ENCODE peak calls at places on chromosome 3, in five cellular contexts. W is CD8-positive, alpha-beta T cell; O is prostate gland; T is heart left ventricle; D is lung. U is an unnamed sample.
A peak's percentile ranks its signal among the peaks of the same experiment; 100 is the strongest.

GRCh38 chr3:50447290-50447840 is 56.1 kb downstream of the CACNA2D2 start:
- DNase-seq in W (no peak), O (no peak), T (no peak), D (peak; percentile 80), U (no peak)

GRCh38 chr3:69698728-69699127 is 40.5 kb upstream of the MITF start:
- DNase-seq in W (no peak), O (no peak), T (no peak), D (no peak), U (no peak)

GRCh38 chr3:46561511-46561910 is 4.6 kb downstream of the LRRC2 start:
- DNase-seq in W (no peak), O (no peak), T (peak; percentile 63), D (no peak), U (no peak)

GRCh38 chr3:148297013-148297412 is 400.7 kb upstream of the AGTR1 start:
- DNase-seq in W (no peak), O (no peak), T (no peak), D (no peak), U (no peak)

GRCh38 chr3:130825762-130826297 is 68.1 kb upstream of the ATP2C1 start:
- DNase-seq in W (no peak), O (no peak), T (no peak), D (no peak), U (no peak)

GRCh38 chr3:160454995-160455394 is 5.4 kb upstream of the TRIM59 start:
- DNase-seq in W (no peak), O (no peak), T (no peak), D (no peak), U (no peak)

GRCh38 chr3:108404409-108404808 is 106.0 kb downstream of the MYH15 start:
- DNase-seq in W (no peak), O (no peak), T (no peak), D (no peak), U (no peak)

GRCh38 chr3:180594631-180595348 is 7.2 kb upstream of the TTC14 start:
- DNase-seq in W (no peak), O (no peak), T (no peak), D (no peak), U (no peak)

GRCh38 chr3:112001516-112001915 is 2.8 kb downstream of the TAGLN3 start:
- DNase-seq in W (no peak), O (no peak), T (no peak), D (no peak), U (no peak)

GRCh38 chr3:50516048-50516871 is 12.8 kb upstream of the CACNA2D2 start:
- DNase-seq in W (no peak), O (no peak), T (peak; percentile 70), D (peak; percentile 55), U (no peak)

GRCh38 chr3:174409085-174409743 is 449.9 kb upstream of the NAALADL2 start:
- DNase-seq in W (no peak), O (no peak), T (no peak), D (no peak), U (no peak)

GRCh38 chr3:177673105-177673804 is 476.0 kb upstream of the TBL1XR1 start:
- DNase-seq in W (no peak), O (no peak), T (no peak), D (no peak), U (no peak)

GRCh38 chr3:133426721-133427120 is 26.9 kb downstream of the BFSP2 start:
- DNase-seq in W (no peak), O (no peak), T (no peak), D (no peak), U (no peak)

GRCh38 chr3:122416966-122417365 is 1.1 kb upstream of the WDR5B start:
- DNase-seq in W (no peak), O (no peak), T (no peak), D (no peak), U (no peak)

GRCh38 chr3:34106879-34107278 is 308.4 kb downstream of the PDCD6IP start:
- DNase-seq in W (no peak), O (peak; percentile 39), T (no peak), D (peak; percentile 60), U (no peak)

GRCh38 chr3:59469948-59470723 is 420.3 kb upstream of the CFAP20DC start:
- DNase-seq in W (no peak), O (no peak), T (no peak), D (no peak), U (no peak)

GRCh38 chr3:169085827-169086226 is 577.7 kb downstream of the MECOM start:
- DNase-seq in W (no peak), O (peak; percentile 58), T (no peak), D (no peak), U (no peak)

GRCh38 chr3:160343132-160343531 is 55.9 kb downstream of the IFT80 start:
- DNase-seq in W (no peak), O (no peak), T (no peak), D (no peak), U (no peak)

GRCh38 chr3:155303540-155303939 is 10.1 kb upstream of the STRIT1 start:
- DNase-seq in W (no peak), O (no peak), T (no peak), D (no peak), U (no peak)

GRCh38 chr3:183895296-183895695 is 10.6 kb upstream of the PARL start:
- DNase-seq in W (peak; percentile 39), O (peak; percentile 17), T (no peak), D (no peak), U (peak; percentile 63)

GRCh38 chr3:31462050-31462569 is 70.6 kb upstream of the STT3B start:
- DNase-seq in W (peak; percentile 44), O (no peak), T (no peak), D (no peak), U (peak; percentile 84)

GRCh38 chr3:29186982-29187718 is 93.7 kb upstream of the RBMS3 start:
- DNase-seq in W (no peak), O (no peak), T (no peak), D (no peak), U (no peak)

GRCh38 chr3:196134691-196135090 is 52.8 kb upstream of the TFRC start:
- DNase-seq in W (no peak), O (no peak), T (no peak), D (no peak), U (no peak)

GRCh38 chr3:156808025-156808424 is 18.1 kb upstream of the LEKR1 start:
- DNase-seq in W (no peak), O (no peak), T (no peak), D (no peak), U (no peak)

GRCh38 chr3:36362973-36363372 is 17.3 kb upstream of the STAC start:
- DNase-seq in W (no peak), O (no peak), T (no peak), D (no peak), U (no peak)

GRCh38 chr3:100084100-100084806 is 30.0 kb downstream of the FILIP1L start:
- DNase-seq in W (no peak), O (no peak), T (no peak), D (no peak), U (no peak)

GRCh38 chr3:146326875-146327543 is 76.1 kb upstream of the PLSCR4 start:
- DNase-seq in W (no peak), O (no peak), T (no peak), D (no peak), U (no peak)

GRCh38 chr3:148954981-148955380 is 36.4 kb upstream of the GYG1 start:
- DNase-seq in W (no peak), O (no peak), T (no peak), D (no peak), U (no peak)

GRCh38 chr3:115292677-115293076 is 145.6 kb upstream of the ZBTB20 start:
- DNase-seq in W (no peak), O (no peak), T (no peak), D (no peak), U (no peak)

GRCh38 chr3:182895513-182896112 is 84.7 kb downstream of the DCUN1D1 start:
- DNase-seq in W (no peak), O (no peak), T (no peak), D (no peak), U (no peak)

DNA sequence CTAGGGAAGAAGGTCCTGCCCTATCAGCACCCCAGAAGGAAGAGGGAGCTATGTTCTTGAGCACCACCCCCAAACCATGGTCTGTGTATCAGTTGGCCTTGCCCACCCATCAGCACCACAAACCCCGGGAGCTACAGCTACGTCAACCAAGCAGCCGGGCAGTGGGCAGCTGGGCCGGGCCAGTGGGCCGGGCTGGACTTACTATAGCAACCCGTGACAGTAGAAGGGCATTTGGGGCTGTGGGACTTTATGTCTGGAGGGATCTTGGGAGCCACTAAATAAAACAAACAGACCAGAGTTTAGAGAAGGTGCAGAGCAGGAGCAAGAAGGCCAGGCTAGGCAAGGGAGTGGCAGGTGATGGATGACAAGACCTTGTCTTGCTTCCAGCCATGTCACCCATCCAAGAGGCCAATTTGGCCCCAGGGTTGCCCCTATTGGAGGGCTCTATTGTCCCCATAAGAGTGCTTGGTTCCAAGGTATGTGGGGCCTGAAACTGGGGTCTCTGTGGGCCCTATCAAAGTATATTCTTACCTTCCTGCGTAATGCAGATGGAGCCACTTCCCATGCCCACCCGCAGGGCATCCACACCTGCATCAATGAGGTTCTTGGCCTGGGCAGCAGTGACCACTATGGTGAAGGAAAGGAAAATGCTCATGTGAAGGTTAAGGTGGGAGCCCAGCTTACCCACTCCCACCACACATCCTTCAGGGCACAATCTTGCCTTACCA is 3.2 kb downstream of the IMPDH2 start:
- DNase-seq in W (no peak), O (no peak), T (no peak), D (no peak), U (no peak)
- H3K4me3 ChIP-seq in W (no peak overlapping the region), O (no peak overlapping the region), T (no peak overlapping the region), D (no peak overlapping the region), U (no peak overlapping the region)

DNA sequence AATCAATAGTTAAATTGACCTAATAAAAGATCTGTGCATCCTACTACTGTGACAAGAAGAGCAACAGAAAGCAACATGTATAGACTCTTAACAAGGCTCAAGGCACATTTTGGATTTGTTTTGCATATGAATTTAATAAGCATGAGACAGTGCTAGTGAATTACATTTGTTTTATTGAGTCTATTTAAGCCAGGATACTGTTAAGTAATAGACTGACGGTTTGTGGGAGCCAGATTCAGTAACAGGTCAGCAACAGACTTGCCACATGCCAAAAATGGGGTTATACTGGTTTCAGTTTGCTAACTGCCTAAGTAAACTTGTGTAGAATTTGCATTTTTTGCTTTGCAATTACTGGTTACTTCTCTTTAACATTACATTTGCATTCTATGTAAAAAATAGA is 54.0 kb downstream of the MBNL1 start:
- DNase-seq in W (no peak), O (no peak), T (no peak), D (no peak), U (no peak)
- H3K4me1 ChIP-seq in W (peaks cover 77% of the 10 kb centered on the region), O (no peaks in the 10 kb centered on the region), T (peaks cover 83% of the 10 kb centered on the region), D (peaks cover 34% of the 10 kb centered on the region), U (peaks cover 81% of the 10 kb centered on the region)

GRCh38 chr3:158651192-158651591 is 6.9 kb downstream of the GFM1 start:
- DNase-seq in W (no peak), O (no peak), T (no peak), D (no peak), U (no peak)

GRCh38 chr3:158649791-158650190 is 5.5 kb downstream of the GFM1 start:
- DNase-seq in W (no peak), O (no peak), T (no peak), D (no peak), U (no peak)

DNA sequence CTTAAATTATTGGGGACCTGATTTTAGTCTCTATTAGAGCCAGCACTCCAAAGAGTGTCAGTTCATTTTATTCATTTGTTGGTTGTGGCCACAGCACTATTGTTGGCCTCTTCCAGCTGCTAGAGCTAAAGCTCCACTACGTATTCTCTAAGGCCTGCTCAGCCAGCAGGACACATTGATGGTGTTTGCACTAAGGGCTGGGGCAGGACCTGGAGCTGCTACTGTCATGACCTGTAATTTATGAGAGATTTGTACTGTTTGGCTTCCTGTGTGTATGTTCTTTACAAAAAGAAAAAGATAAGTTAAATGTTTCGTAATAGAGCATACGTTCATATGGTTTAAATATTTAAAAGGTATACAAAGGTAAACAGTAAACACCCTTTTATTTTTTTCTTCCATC is 8.1 kb downstream of the GFM1 start:
- DNase-seq in W (no peak), O (no peak), T (no peak), D (no peak), U (no peak)
- H3K36me3 ChIP-seq in W (peaks cover 17% of the 10 kb centered on the region), O (no peaks in the 10 kb centered on the region), T (peaks cover 98% of the 10 kb centered on the region), D (peaks cover 15% of the 10 kb centered on the region), U (peaks cover 31% of the 10 kb centered on the region)

GRCh38 chr3:48430359-48431101 is 644 bp upstream of the PLXNB1 start:
- DNase-seq in W (no peak), O (no peak), T (peak; percentile 36), D (no peak), U (no peak)
- H3K4me3 ChIP-seq in W (no peak overlapping the region), O (peak overlapping the region; percentile 75), T (peak overlapping the region; percentile 73), D (no peak overlapping the region), U (no peak overlapping the region)

U was measured in CD8-positive, alpha-beta memory T cell.